ENCODE peak calls at places on chromosome X, in five cellular contexts. Z is T-helper 9 cell; M is CD8-positive, alpha-beta memory T cell; F is mesothelial cell of epicardium; Q is AG10803. I is an unnamed sample.

GRCh38 chrX:31832263-31832662 is 760.4 kb upstream of the FTHL17 start:
- DNase-seq in F (no peak), Z (no peak), M (no peak), Q (no peak), I (no peak)

GRCh38 chrX:51743179-51743957 is at the start of gene GSPT2:
- DNase-seq in M (peak), Z (peak), Q (peak), F (peak), I (peak)

GRCh38 chrX:18465051-18465450 is 39.6 kb downstream of the CDKL5 start:
- DNase-seq in Q (no peak), F (no peak), Z (no peak), M (no peak), I (no peak)

GRCh38 chrX:150692837-150693781 is at the start of gene MTMR1:
- DNase-seq in F (no peak), Q (no peak), M (peak), Z (peak), I (peak)

GRCh38 chrX:1389181-1389992 is 2.5 kb downstream of the SLC25A6 start:
- DNase-seq in Z (no peak), Q (no peak), M (no peak), F (no peak), I (no peak)

GRCh38 chrX:149570668-149571067 is 16.6 kb downstream of the MAGEA9B start:
- DNase-seq in Z (no peak), M (no peak), F (no peak), Q (peak), I (peak)

GRCh38 chrX:23901805-23902204 is 5.9 kb downstream of the APOO start:
- DNase-seq in M (no peak), Z (no peak), Q (peak), F (no peak), I (peak)

GRCh38 chrX:39725928-39726619 is 371.7 kb downstream of the BCOR start:
- DNase-seq in F (no peak), M (no peak), Q (peak), Z (no peak), I (peak)

GRCh38 chrX:16307950-16308349 is 140.7 kb downstream of the MAGEB17 start:
- DNase-seq in Z (no peak), M (no peak), F (no peak), Q (no peak), I (no peak)

GRCh38 chrX:49053223-49054072 is 5.4 kb upstream of the CCDC120 start:
- DNase-seq in M (peak), Z (peak), F (peak), Q (peak), I (peak)

GRCh38 chrX:96919672-96920071 is 36.0 kb downstream of the RPA4 start:
- DNase-seq in M (no peak), Q (no peak), F (no peak), Z (no peak), I (no peak)

GRCh38 chrX:19581786-19582185 is 66.5 kb upstream of the MAP3K15 start:
- DNase-seq in M (no peak), F (no peak), Z (no peak), Q (no peak), I (no peak)

GRCh38 chrX:65985922-65986588 is 53.8 kb downstream of the VSIG4 start:
- DNase-seq in Z (peak), Q (peak), M (peak), F (no peak), I (peak)

GRCh38 chrX:41984628-41985027 is 61.3 kb upstream of the CASK start:
- DNase-seq in Q (no peak), F (no peak), M (no peak), Z (no peak), I (no peak)

GRCh38 chrX:17930850-17931249 is 69.8 kb upstream of the RAI2 start:
- DNase-seq in Z (no peak), Q (no peak), M (no peak), F (no peak), I (no peak)

GRCh38 chrX:130012683-130013082 is 30.2 kb downstream of the BCORL1 start:
- DNase-seq in Q (no peak), F (no peak), M (no peak), Z (no peak), I (no peak)

I was measured in AG20443.